ENCODE peak calls at places on chromosomes 4 and X, in eight cellular contexts. R is natural killer cell, I is GM19239, N is neural crest cell, E is spleen, X is left ventricle myocardium superior, O is choroid plexus epithelial cell, H is GM13976. U is an unnamed sample.
A peak's percentile ranks its signal among the peaks of the same experiment; 100 is the strongest.

GRCh38 chr4:175787948-175788347 is 24.1 kb downstream of the GPM6A start:
- DNase-seq in R (no peak), I (no peak), N (no peak), E (no peak), X (no peak), O (no peak), H (no peak), U (no peak)

GRCh38 chr4:26220704-26221103 is 100.1 kb upstream of the RBPJ start:
- DNase-seq in R (no peak), I (no peak), N (no peak), E (no peak), X (no peak), O (peak; percentile 72), H (no peak), U (no peak)

GRCh38 chrX:44431206-44431605 is 87.7 kb upstream of the EFHC2 start:
- DNase-seq in R (no peak), I (no peak), N (no peak), E (no peak), X (no peak), O (no peak), H (no peak), U (no peak)

GRCh38 chr4:9994246-9994847 is 26.9 kb downstream of the SLC2A9 start:
- DNase-seq in R (no peak), I (no peak), N (no peak), E (no peak), X (no peak), O (no peak), H (no peak), U (no peak)

GRCh38 chr4:7282094-7282370 is 89.7 kb downstream of the SORCS2 start:
- DNase-seq in R (no peak), I (no peak), N (no peak), E (no peak), X (no peak), O (no peak), H (no peak), U (peak; percentile 90)

GRCh38 chr4:70703695-70704332 is 15.5 kb downstream of the UTP3 start:
- DNase-seq in R (no peak), I (no peak), N (no peak), E (no peak), X (no peak), O (peak; percentile 44), H (no peak), U (no peak)

GRCh38 chrX:104166735-104167436 is 633 bp downstream of the FAM199X start:
- DNase-seq in R (no peak), I (no peak), N (no peak), E (no peak), X (no peak), O (no peak), H (no peak), U (no peak)

GRCh38 chrX:103586314-103586646 is 965 bp downstream of the TCEAL4 start:
- DNase-seq in R (no peak), I (no peak), N (no peak), E (no peak), X (peak; percentile 23), O (peak; percentile 16), H (no peak), U (peak; percentile 59)

GRCh38 chrX:81996166-81996565 is 794.3 kb downstream of the SH3BGRL start:
- DNase-seq in R (no peak), I (no peak), N (no peak), E (no peak), X (no peak), O (no peak), H (no peak), U (no peak)

GRCh38 chr4:127783026-127783769 is 1.1 kb downstream of the HSPA4L start:
- DNase-seq in R (no peak), I (no peak), N (peak; percentile 16), E (peak; percentile 73), X (peak; percentile 70), O (peak; percentile 62), H (no peak), U (peak; percentile 87)

GRCh38 chr4:110904435-110905050 is 281.7 kb upstream of the PITX2 start:
- DNase-seq in R (no peak), I (no peak), N (no peak), E (no peak), X (no peak), O (no peak), H (no peak), U (no peak)

GRCh38 chrX:139204903-139205667 is 325.5 kb upstream of the F9 start:
- DNase-seq in R (no peak), I (no peak), N (peak; percentile 67), E (peak; percentile 80), X (peak; percentile 34), O (no peak), H (peak; percentile 20), U (peak; percentile 78)

GRCh38 chrX:14022019-14022418 is 7.7 kb downstream of the GEMIN8 start:
- DNase-seq in R (no peak), I (no peak), N (no peak), E (no peak), X (no peak), O (peak; percentile 8), H (no peak), U (no peak)

GRCh38 chr4:128565565-128566186 is 243.8 kb upstream of the JADE1 start:
- DNase-seq in R (no peak), I (no peak), N (peak; percentile 26), E (no peak), X (peak; percentile 64), O (peak; percentile 48), H (peak; percentile 34), U (peak; percentile 75)

GRCh38 chrX:15073313-15073712 is 196.6 kb downstream of the ASB9 start:
- DNase-seq in R (no peak), I (no peak), N (no peak), E (no peak), X (no peak), O (no peak), H (no peak), U (no peak)

GRCh38 chrX:22118161-22118830 is 86.2 kb downstream of the PHEX start:
- DNase-seq in R (no peak), I (no peak), N (no peak), E (no peak), X (no peak), O (no peak), H (peak; percentile 21), U (no peak)

GRCh38 chr4:66275381-66276060 is 605.2 kb upstream of the EPHA5 start:
- DNase-seq in R (no peak), I (no peak), N (no peak), E (no peak), X (no peak), O (peak; percentile 11), H (no peak), U (no peak)

GRCh38 chrX:140713174-140713539 is 3.6 kb downstream of the LINC00632 start:
- DNase-seq in R (no peak), I (no peak), N (no peak), E (no peak), X (no peak), O (no peak), H (no peak), U (no peak)

GRCh38 chrX:1778817-1779216 is 164.0 kb downstream of the ASMT start:
- DNase-seq in R (no peak), I (no peak), N (no peak), E (no peak), X (no peak), O (no peak), H (no peak), U (no peak)

GRCh38 chrX:108945883-108946523 is 209.6 kb upstream of the IRS4 start:
- DNase-seq in R (no peak), I (no peak), N (no peak), E (no peak), X (no peak), O (no peak), H (no peak), U (peak; percentile 72)

GRCh38 chr4:182427530-182427929 is 184.3 kb downstream of the TENM3 start:
- DNase-seq in R (no peak), I (no peak), N (no peak), E (no peak), X (no peak), O (peak; percentile 45), H (no peak), U (no peak)

GRCh38 chr4:162793571-162793970 is 373.1 kb downstream of the NAF1 start:
- DNase-seq in R (no peak), I (no peak), N (no peak), E (no peak), X (no peak), O (peak; percentile 89), H (no peak), U (no peak)

GRCh38 chr4:38982356-38983095 is 49.7 kb downstream of the TMEM156 start:
- DNase-seq in R (no peak), I (no peak), N (no peak), E (no peak), X (no peak), O (peak; percentile 68), H (no peak), U (no peak)

GRCh38 chr4:122005064-122005755 is 53.4 kb upstream of the TRPC3 start:
- DNase-seq in R (no peak), I (no peak), N (no peak), E (no peak), X (no peak), O (peak; percentile 69), H (no peak), U (no peak)

GRCh38 chrX:30593435-30594200 is 16.1 kb upstream of the TASL start:
- DNase-seq in R (no peak), I (no peak), N (no peak), E (no peak), X (no peak), O (no peak), H (no peak), U (no peak)

GRCh38 chrX:24846551-24847170 is 152.9 kb downstream of the POLA1 start:
- DNase-seq in R (no peak), I (no peak), N (no peak), E (no peak), X (no peak), O (peak; percentile 64), H (no peak), U (no peak)

GRCh38 chrX:45771114-45771513 is 570.4 kb upstream of the DIPK2B start:
- DNase-seq in R (no peak), I (no peak), N (no peak), E (no peak), X (no peak), O (peak; percentile 78), H (no peak), U (peak; percentile 86)

GRCh38 chr4:78551420-78552351 is at the start of gene ANXA3:
- DNase-seq in R (no peak), I (peak; percentile 32), N (peak; percentile 9), E (peak; percentile 89), X (peak; percentile 71), O (no peak), H (peak; percentile 57), U (peak; percentile 90)

GRCh38 chr4:17066972-17067371 is 168.5 kb upstream of the LDB2 start:
- DNase-seq in R (no peak), I (no peak), N (no peak), E (no peak), X (no peak), O (peak; percentile 81), H (no peak), U (peak; percentile 76)

GRCh38 chr4:8080754-8081065 is 77.9 kb downstream of the ABLIM2 start:
- DNase-seq in R (no peak), I (no peak), N (no peak), E (no peak), X (no peak), O (no peak), H (no peak), U (no peak)

GRCh38 chr4:77240469-77241066 is 83.6 kb downstream of the CCNG2 start:
- DNase-seq in R (peak; percentile 40), I (peak; percentile 65), N (peak; percentile 75), E (peak; percentile 81), X (peak; percentile 65), O (peak; percentile 73), H (peak; percentile 39), U (peak; percentile 88)

U was measured in islet precursor cell.